ENCODE peak calls at places on chromosomes 11 and 22, in six cellular contexts. One of them, this sample, is unnamed.

GRCh38 chr11:124920870-124921609 is 2.0 kb downstream of the HEPN1 start:
- DNase-seq in SK-N-SH: peak
- DNase-seq in A549: peak
- DNase-seq in HepG2: no peak
- DNase-seq in IMR-90: peak
- DNase-seq in K562: no peak
- DNase-seq in this sample: no peak

GRCh38 chr11:46378296-46378695 is 3.2 kb upstream of the MDK start:
- DNase-seq in K562: no peak
- DNase-seq in HepG2: no peak
- DNase-seq in A549: no peak
- DNase-seq in IMR-90: no peak
- DNase-seq in SK-N-SH: no peak
- DNase-seq in this sample: no peak

GRCh38 chr11:90997241-90997640 is 774.4 kb upstream of the CHORDC1 start:
- DNase-seq in K562: no peak
- DNase-seq in A549: no peak
- DNase-seq in SK-N-SH: no peak
- DNase-seq in HepG2: no peak
- DNase-seq in IMR-90: no peak
- DNase-seq in this sample: no peak

GRCh38 chr22:17974703-17975372 is 49.5 kb downstream of the MICAL3 start:
- DNase-seq in K562: no peak
- DNase-seq in HepG2: no peak
- DNase-seq in SK-N-SH: no peak
- DNase-seq in A549: no peak
- DNase-seq in IMR-90: no peak
- DNase-seq in this sample: peak

GRCh38 chr11:75673977-75674582 is 5.2 kb upstream of the MAP6 start:
- DNase-seq in IMR-90: peak
- DNase-seq in A549: peak
- DNase-seq in K562: peak
- DNase-seq in SK-N-SH: no peak
- DNase-seq in HepG2: peak
- DNase-seq in this sample: no peak

GRCh38 chr11:130611791-130612251 is 163.4 kb downstream of the ADAMTS15 start:
- DNase-seq in HepG2: no peak
- DNase-seq in K562: no peak
- DNase-seq in IMR-90: peak
- DNase-seq in A549: peak
- DNase-seq in SK-N-SH: no peak
- DNase-seq in this sample: no peak

GRCh38 chr11:70078095-70078795 is at the start of gene ANO1:
- DNase-seq in A549: no peak
- DNase-seq in IMR-90: peak
- DNase-seq in HepG2: no peak
- DNase-seq in K562: peak
- DNase-seq in SK-N-SH: peak
- DNase-seq in this sample: no peak

GRCh38 chr11:86551693-86552092 is 120.7 kb downstream of the ME3 start:
- DNase-seq in SK-N-SH: no peak
- DNase-seq in A549: no peak
- DNase-seq in IMR-90: no peak
- DNase-seq in HepG2: peak
- DNase-seq in K562: no peak
- DNase-seq in this sample: no peak

GRCh38 chr11:125995313-125995712 is 49.5 kb downstream of the VSIG10L2 start:
- DNase-seq in K562: no peak
- DNase-seq in HepG2: no peak
- DNase-seq in IMR-90: no peak
- DNase-seq in SK-N-SH: no peak
- DNase-seq in A549: no peak
- DNase-seq in this sample: no peak

GRCh38 chr11:26828291-26828690 is 106.4 kb upstream of the SLC5A12 start:
- DNase-seq in K562: no peak
- DNase-seq in HepG2: no peak
- DNase-seq in SK-N-SH: no peak
- DNase-seq in IMR-90: no peak
- DNase-seq in A549: no peak
- DNase-seq in this sample: no peak

GRCh38 chr11:123702137-123702536 is 39.3 kb downstream of the ZNF202 start:
- DNase-seq in SK-N-SH: no peak
- DNase-seq in HepG2: no peak
- DNase-seq in IMR-90: no peak
- DNase-seq in K562: peak
- DNase-seq in A549: no peak
- DNase-seq in this sample: peak

GRCh38 chr11:65448074-65448417 is 25.4 kb downstream of the NEAT1 start:
- DNase-seq in K562: no peak
- DNase-seq in HepG2: no peak
- DNase-seq in SK-N-SH: no peak
- DNase-seq in IMR-90: peak
- DNase-seq in A549: no peak
- DNase-seq in this sample: no peak

GRCh38 chr11:122207921-122208764 is 92.1 kb upstream of the BLID start:
- DNase-seq in SK-N-SH: no peak
- DNase-seq in K562: no peak
- DNase-seq in HepG2: no peak
- DNase-seq in A549: no peak
- DNase-seq in IMR-90: peak
- DNase-seq in this sample: no peak

GRCh38 chr22:40654522-40655167 is 18.1 kb upstream of the MRTFA start:
- DNase-seq in HepG2: no peak
- DNase-seq in A549: peak
- DNase-seq in IMR-90: peak
- DNase-seq in SK-N-SH: peak
- DNase-seq in K562: peak
- DNase-seq in this sample: no peak

GRCh38 chr22:39664485-39665200 is 94.1 kb downstream of the CACNA1I start:
- DNase-seq in A549: no peak
- DNase-seq in IMR-90: no peak
- DNase-seq in SK-N-SH: peak
- DNase-seq in HepG2: no peak
- DNase-seq in K562: peak
- DNase-seq in this sample: no peak

GRCh38 chr11:124402326-124402922 is 3.6 kb upstream of the OR8B3 start:
- DNase-seq in A549: peak
- DNase-seq in IMR-90: peak
- DNase-seq in HepG2: peak
- DNase-seq in SK-N-SH: peak
- DNase-seq in K562: peak
- DNase-seq in this sample: no peak

GRCh38 chr11:108967571-108967970 is 302.7 kb downstream of the DDX10 start:
- DNase-seq in HepG2: no peak
- DNase-seq in SK-N-SH: peak
- DNase-seq in IMR-90: no peak
- DNase-seq in K562: no peak
- DNase-seq in A549: no peak
- DNase-seq in this sample: no peak

GRCh38 chr11:83641511-83641910 is 355.3 kb upstream of the CCDC90B start:
- DNase-seq in IMR-90: peak
- DNase-seq in SK-N-SH: no peak
- DNase-seq in A549: peak
- DNase-seq in HepG2: no peak
- DNase-seq in K562: no peak
- DNase-seq in this sample: no peak

GRCh38 chr11:990101-990500 is 46.4 kb downstream of the MUC6 start:
- DNase-seq in SK-N-SH: no peak
- DNase-seq in A549: no peak
- DNase-seq in IMR-90: no peak
- DNase-seq in HepG2: no peak
- DNase-seq in K562: no peak
- DNase-seq in this sample: no peak

GRCh38 chr22:32545801-32546200 is 71.2 kb downstream of the FBXO7 start:
- DNase-seq in HepG2: peak
- DNase-seq in K562: no peak
- DNase-seq in IMR-90: peak
- DNase-seq in SK-N-SH: no peak
- DNase-seq in A549: no peak
- DNase-seq in this sample: no peak

GRCh38 chr11:70046089-70046488 is 32.0 kb upstream of the ANO1 start:
- DNase-seq in A549: no peak
- DNase-seq in K562: no peak
- DNase-seq in SK-N-SH: no peak
- DNase-seq in IMR-90: no peak
- DNase-seq in HepG2: no peak
- DNase-seq in this sample: no peak

GRCh38 chr11:87871071-87871470 is 304.2 kb downstream of the RAB38 start:
- DNase-seq in IMR-90: no peak
- DNase-seq in K562: no peak
- DNase-seq in SK-N-SH: no peak
- DNase-seq in A549: no peak
- DNase-seq in HepG2: no peak
- DNase-seq in this sample: no peak

GRCh38 chr11:1514349-1515061 is 27.9 kb upstream of the MOB2 start:
- DNase-seq in SK-N-SH: peak
- DNase-seq in A549: no peak
- DNase-seq in IMR-90: no peak
- DNase-seq in HepG2: no peak
- DNase-seq in K562: no peak
- DNase-seq in this sample: no peak

GRCh38 chr11:86117706-86118050 is 48.8 kb upstream of the PICALM start:
- DNase-seq in HepG2: no peak
- DNase-seq in K562: no peak
- DNase-seq in SK-N-SH: no peak
- DNase-seq in A549: no peak
- DNase-seq in IMR-90: no peak
- DNase-seq in this sample: no peak

GRCh38 chr22:42654696-42655095 is 5.5 kb upstream of the CYB5R3 start:
- DNase-seq in K562: no peak
- DNase-seq in A549: no peak
- DNase-seq in HepG2: no peak
- DNase-seq in IMR-90: no peak
- DNase-seq in SK-N-SH: no peak
- DNase-seq in this sample: no peak

GRCh38 chr22:25235547-25236290 is 16.3 kb downstream of the CRYBB2 start:
- DNase-seq in HepG2: peak
- DNase-seq in A549: peak
- DNase-seq in SK-N-SH: peak
- DNase-seq in K562: peak
- DNase-seq in IMR-90: peak
- DNase-seq in this sample: no peak

GRCh38 chr22:50731811-50732624 is 6.0 kb upstream of the ACR start:
- DNase-seq in HepG2: peak
- DNase-seq in IMR-90: peak
- DNase-seq in SK-N-SH: peak
- DNase-seq in A549: peak
- DNase-seq in K562: peak
- DNase-seq in this sample: no peak
- TF ChIP-seq SMC3 in HepG2: no peak
- TF ChIP-seq SMC3 in IMR-90: peak
- TF ChIP-seq SMC3 in SK-N-SH: peak
- TF ChIP-seq SMC3 in A549: peak
- TF ChIP-seq SMC3 in K562: peak
- TF ChIP-seq SMC3 in this sample: peak

DNA sequence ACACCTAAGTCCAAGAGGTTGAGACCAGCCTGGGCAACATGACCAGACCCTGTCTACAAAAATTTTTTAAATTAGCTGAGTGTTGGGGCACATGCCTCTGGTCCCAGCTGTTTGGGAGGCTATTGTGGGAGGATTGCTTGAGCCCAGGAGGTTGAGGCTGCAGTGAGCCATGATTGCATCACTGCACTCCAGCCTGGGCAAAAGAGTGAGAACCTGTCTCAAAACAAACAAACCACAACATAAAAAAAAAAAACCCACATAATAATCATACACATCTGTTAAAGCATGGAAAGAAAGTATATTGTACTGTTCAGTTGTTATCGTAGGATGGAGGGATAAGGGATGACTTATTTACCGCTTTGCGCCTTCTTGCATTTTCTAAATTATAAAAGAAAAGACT is 35.9 kb upstream of the GRK2 start:
- DNase-seq in K562: no peak
- DNase-seq in HepG2: no peak
- DNase-seq in IMR-90: no peak
- DNase-seq in A549: no peak
- DNase-seq in SK-N-SH: no peak
- DNase-seq in this sample: no peak
- TF ChIP-seq SMC3 in K562: no peak
- TF ChIP-seq SMC3 in HepG2: no peak
- TF ChIP-seq SMC3 in IMR-90: no peak
- TF ChIP-seq SMC3 in A549: no peak
- TF ChIP-seq SMC3 in SK-N-SH: no peak
- TF ChIP-seq SMC3 in this sample: no peak

DNA sequence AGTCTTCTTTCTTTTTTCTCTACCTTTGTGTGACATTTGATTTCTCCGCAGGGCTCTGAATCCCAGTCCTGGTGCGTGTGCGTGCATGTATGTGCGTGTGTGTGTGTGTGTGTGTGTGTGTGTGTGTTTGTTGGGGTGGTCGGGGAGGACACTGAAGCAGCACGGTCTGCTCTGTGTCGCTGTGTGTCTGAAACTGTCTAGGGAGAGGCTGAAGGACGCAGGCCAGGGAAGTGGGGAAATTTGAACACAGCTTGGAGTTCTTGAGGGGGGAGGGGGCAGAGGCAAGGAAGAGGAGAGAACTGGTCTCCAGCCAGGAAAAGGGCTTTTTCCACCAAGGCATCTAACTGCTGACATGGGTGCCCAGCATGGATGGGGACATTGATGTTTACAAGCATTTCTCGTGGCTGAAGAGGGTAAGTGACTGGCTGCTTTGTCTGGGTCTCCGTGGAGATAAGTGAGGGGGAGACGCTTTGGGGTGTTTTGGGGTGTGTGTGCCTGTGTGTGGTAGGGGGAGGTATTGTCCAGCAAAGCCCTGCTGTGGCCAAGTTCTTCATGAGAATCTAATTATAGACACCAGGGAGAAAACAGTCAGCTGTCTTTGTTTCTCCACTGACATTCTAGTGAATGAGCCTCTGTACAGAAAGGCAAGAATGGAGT is 63.6 kb downstream of the PPFIBP2 start:
- DNase-seq in SK-N-SH: peak
- DNase-seq in HepG2: no peak
- DNase-seq in K562: no peak
- DNase-seq in A549: no peak
- DNase-seq in IMR-90: no peak
- DNase-seq in this sample: no peak
- TF ChIP-seq SMC3 in SK-N-SH: no peak
- TF ChIP-seq SMC3 in HepG2: no peak
- TF ChIP-seq SMC3 in K562: no peak
- TF ChIP-seq SMC3 in A549: no peak
- TF ChIP-seq SMC3 in IMR-90: no peak
- TF ChIP-seq SMC3 in this sample: no peak

DNA sequence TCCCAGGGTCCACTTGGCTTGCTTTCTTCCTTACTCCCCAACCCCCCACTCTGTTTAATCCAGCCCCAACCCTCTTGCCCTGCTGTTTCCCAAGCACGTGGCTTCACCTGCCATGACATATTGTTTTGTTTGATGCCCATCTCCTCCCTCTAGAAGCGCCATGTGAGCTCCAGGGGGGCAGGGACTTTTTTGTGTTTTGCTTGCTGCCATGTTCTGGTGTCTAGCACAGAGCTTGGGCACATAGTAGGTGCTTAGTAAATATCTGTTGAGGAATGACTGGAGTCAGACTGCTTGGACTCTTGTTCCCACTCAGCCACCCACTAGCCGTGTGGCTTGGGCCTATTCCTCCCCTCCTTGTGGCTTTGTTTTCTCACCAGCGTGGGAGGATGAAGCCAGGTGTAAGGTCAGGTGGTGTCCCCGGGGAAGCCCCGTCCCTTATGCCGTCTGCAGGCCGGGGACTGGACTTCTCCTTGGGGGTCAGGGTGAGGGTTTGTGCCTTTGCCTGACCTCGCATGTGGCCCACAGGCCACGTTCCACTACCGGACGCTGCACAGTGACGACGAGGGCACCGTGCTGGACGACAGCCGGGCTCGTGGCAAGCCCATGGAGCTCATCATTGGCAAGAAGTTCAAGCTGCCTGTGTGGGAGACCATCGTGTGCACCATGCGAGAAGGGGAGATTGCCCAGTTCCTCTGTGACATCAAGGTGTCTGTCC is 3.8 kb downstream of the AIP start:
- DNase-seq in IMR-90: no peak
- DNase-seq in K562: no peak
- DNase-seq in A549: no peak
- DNase-seq in SK-N-SH: no peak
- DNase-seq in HepG2: no peak
- DNase-seq in this sample: peak
- TF ChIP-seq SMC3 in IMR-90: no peak
- TF ChIP-seq SMC3 in K562: no peak
- TF ChIP-seq SMC3 in A549: no peak
- TF ChIP-seq SMC3 in SK-N-SH: no peak
- TF ChIP-seq SMC3 in HepG2: no peak
- TF ChIP-seq SMC3 in this sample: no peak

This sample was measured in GM12878.